ENCODE peak calls at places on chromosomes 12 and 14, in ten cellular contexts. I, D, A, W, S, H, V, Q, U and G are unnamed samples.

GRCh38 chr14:104723651-104724406 is at the start of gene ADSS1:
- DNase-seq in V (peak; percentile 46), U (peak; percentile 68), S (peak; percentile 67), I (peak; percentile 74), Q (peak; percentile 46), W (no peak), H (no peak), D (peak; percentile 89), A (peak; percentile 76), G (no peak)

GRCh38 chr12:94149781-94150482 is 1.6 kb downstream of the PLXNC1 start:
- DNase-seq in D (peak; percentile 64), S (peak; percentile 33), V (peak; percentile 60), A (peak; percentile 38), Q (no peak), U (peak; percentile 28), W (no peak), I (peak; percentile 21), H (no peak), G (no peak)

GRCh38 chr12:46963977-46964376 is 115.4 kb upstream of the PCED1B start:
- DNase-seq in U (no peak), I (no peak), D (no peak), Q (peak; percentile 53), S (peak; percentile 22), A (peak; percentile 19), V (no peak), H (no peak), W (no peak), G (no peak)

GRCh38 chr14:38868415-38869290 is 234.4 kb downstream of the SEC23A start:
- DNase-seq in U (no peak), S (peak; percentile 39), D (no peak), Q (peak; percentile 34), A (no peak), I (no peak), H (no peak), W (no peak), V (no peak), G (no peak)

GRCh38 chr12:40565029-40565633 is 127.1 kb upstream of the CNTN1 start:
- DNase-seq in A (no peak), H (no peak), U (no peak), W (no peak), Q (no peak), I (no peak), V (no peak), D (no peak), S (no peak), G (no peak)

GRCh38 chr14:92670967-92671366 is 77.5 kb downstream of the LGMN start:
- DNase-seq in U (no peak), Q (no peak), W (no peak), H (peak; percentile 52), I (no peak), V (no peak), S (no peak), D (no peak), A (no peak), G (no peak)

GRCh38 chr12:30622509-30622908 is 73.2 kb downstream of the IPO8 start:
- DNase-seq in V (no peak), H (peak; percentile 73), W (no peak), D (no peak), Q (no peak), U (no peak), I (peak; percentile 13), S (no peak), A (no peak), G (no peak)

GRCh38 chr12:2551514-2551913 is 243.3 kb upstream of the FKBP4 start:
- DNase-seq in V (no peak), I (no peak), A (no peak), U (no peak), S (peak; percentile 15), W (no peak), H (no peak), Q (no peak), D (no peak), G (no peak)

GRCh38 chr12:64938179-64938578 is 113.7 kb downstream of the TBC1D30 start:
- DNase-seq in H (no peak), W (no peak), A (no peak), U (no peak), S (no peak), D (no peak), V (no peak), I (no peak), Q (no peak), G (no peak)

GRCh38 chr12:19482551-19483109 is 43.3 kb downstream of the AEBP2 start:
- DNase-seq in A (peak; percentile 51), H (no peak), S (no peak), Q (no peak), I (no peak), U (no peak), D (peak; percentile 41), W (no peak), V (no peak), G (no peak)

GRCh38 chr14:57502581-57503254 is 9.1 kb upstream of the CCDC198 start:
- DNase-seq in I (no peak), V (no peak), A (no peak), W (no peak), Q (no peak), H (no peak), U (no peak), S (peak; percentile 30), D (no peak), G (no peak)

DNA sequence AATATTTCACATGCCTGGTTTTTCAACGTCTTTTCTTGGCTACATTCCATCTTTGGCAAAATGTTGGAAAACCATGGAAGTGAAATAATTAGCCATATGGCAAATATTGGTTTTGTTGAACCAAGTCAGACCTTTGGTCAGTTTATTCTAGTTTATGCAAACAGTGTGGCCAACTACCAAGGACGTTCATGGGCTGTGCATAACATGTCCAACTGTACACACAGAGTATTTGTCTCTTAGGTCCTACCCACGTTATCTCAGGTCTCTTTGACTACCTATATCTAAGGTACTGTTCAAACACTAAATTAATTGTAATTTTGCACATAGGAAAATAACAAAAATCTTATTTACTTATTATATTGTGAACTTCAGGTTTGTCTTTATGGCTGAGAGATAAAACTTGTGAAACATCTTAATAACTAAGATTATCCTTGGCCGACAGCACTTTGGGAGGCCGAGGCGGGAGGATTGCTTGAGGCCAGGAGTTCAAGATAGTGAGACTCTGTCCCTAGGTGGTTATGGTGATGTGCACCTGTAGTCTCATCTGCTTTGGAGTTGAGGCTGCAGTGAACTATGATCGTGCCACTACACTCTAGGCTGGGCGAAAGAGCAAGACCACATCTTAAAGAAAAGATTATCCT is 22.4 kb downstream of the DIP2B start:
- DNase-seq in S (peak; percentile 66), V (no peak), H (no peak), I (no peak), A (no peak), W (no peak), U (no peak), Q (no peak), D (no peak), G (no peak)
- TF ChIP-seq POLR2A in S (no peak), V (no peak), H (no peak), I (no peak), A (no peak), W (no peak), U (no peak), Q (no peak), D (no peak), G (no peak)

GRCh38 chr12:7129647-7130536 is at the start of gene CLSTN3:
- DNase-seq in H (peak; percentile 68), V (peak; percentile 83), I (no peak), W (peak; percentile 90), Q (peak; percentile 87), A (peak; percentile 84), S (peak; percentile 87), U (peak; percentile 72), D (peak; percentile 81), G (peak; percentile 98)
- TF ChIP-seq POLR2A in H (no peak), V (peak; percentile 40), I (no peak), W (no peak), Q (no peak), A (peak; percentile 44), S (peak; percentile 16), U (no peak), D (no peak), G (no peak)

GRCh38 chr14:60738843-60739508 is 4.4 kb downstream of the MNAT1 start:
- DNase-seq in S (no peak), I (no peak), A (no peak), H (no peak), Q (no peak), U (no peak), D (no peak), V (no peak), W (no peak), G (no peak)

GRCh38 chr14:60736494-60736893 is 1.9 kb downstream of the MNAT1 start:
- DNase-seq in H (peak; percentile 80), Q (peak; percentile 72), A (no peak), U (no peak), D (no peak), V (no peak), S (no peak), I (peak; percentile 18), W (no peak), G (no peak)

GRCh38 chr14:60732840-60733483 is 1.6 kb upstream of the MNAT1 start:
- DNase-seq in D (no peak), V (no peak), I (peak; percentile 12), W (no peak), Q (no peak), A (no peak), H (no peak), U (no peak), S (no peak), G (no peak)

GRCh38 chr14:60734465-60735242 is at the start of gene MNAT1:
- DNase-seq in S (peak; percentile 78), W (peak; percentile 89), D (peak; percentile 76), U (peak; percentile 78), Q (peak; percentile 90), V (peak; percentile 59), A (peak; percentile 70), I (peak; percentile 90), H (peak; percentile 88), G (peak; percentile 13)
- TF ChIP-seq POLR2A in S (no peak), W (no peak), D (peak; percentile 49), U (no peak), Q (peak; percentile 77), V (peak; percentile 34), A (peak; percentile 16), I (peak; percentile 74), H (peak; percentile 63), G (peak; percentile 56)

GRCh38 chr14:94395900-94396574 is 7.6 kb upstream of the SERPINA1 start:
- DNase-seq in A (no peak), U (peak; percentile 62), Q (no peak), W (no peak), D (no peak), H (no peak), V (no peak), S (peak; percentile 71), I (peak; percentile 17), G (no peak)
- TF ChIP-seq POLR2A in A (no peak), U (no peak), Q (no peak), W (no peak), D (no peak), H (no peak), V (no peak), S (no peak), I (no peak), G (no peak)

GRCh38 chr12:54984602-54985376 is at the start of gene TESPA1:
- DNase-seq in D (peak; percentile 64), W (no peak), Q (no peak), S (peak; percentile 55), V (peak; percentile 39), I (no peak), H (no peak), A (peak; percentile 27), U (peak; percentile 54), G (no peak)
- TF ChIP-seq POLR2A in D (no peak), W (no peak), Q (no peak), S (no peak), V (no peak), I (no peak), H (no peak), A (no peak), U (no peak), G (no peak)